ENCODE peak calls at places on chromosomes 3 and 15, in ten cellular contexts. S is adrenal gland; T is uterus; A is MM.1S; Y is neural progenitor cell; E is heart left ventricle; V is psoas muscle; F is Peyer's patch; W is CD8-positive, alpha-beta memory T cell; X is WERI-Rb-1. U is an unnamed sample. For H3K9me3, the result is how much of the 10 kb centered on the place peaks cover.

GRCh38 chr15:56472278-56472677 is 7.3 kb upstream of the MNS1 start:
- DNase-seq in A (no peak), E (no peak), V (no peak), X (no peak), W (no peak), S (no peak), Y (no peak), T (no peak), F (no peak), U (no peak)

GRCh38 chr3:62876064-62876463 is 848 bp upstream of the CADPS start:
- DNase-seq in W (no peak), A (peak), X (peak), S (peak), V (peak), Y (peak), E (peak), F (peak), T (no peak), U (peak)

GRCh38 chr3:47611577-47611976 is 32.9 kb upstream of the CSPG5 start:
- DNase-seq in W (no peak), Y (no peak), T (no peak), A (no peak), V (no peak), E (no peak), S (no peak), X (no peak), F (no peak), U (no peak)

GRCh38 chr3:28504945-28505344 is 156.3 kb upstream of the AZI2 start:
- DNase-seq in Y (peak), A (no peak), S (no peak), W (no peak), F (no peak), V (no peak), X (no peak), E (no peak), T (no peak), U (no peak)

GRCh38 chr3:156172536-156172935 is 52.2 kb downstream of the KCNAB1 start:
- DNase-seq in X (no peak), E (no peak), V (no peak), W (no peak), Y (no peak), T (no peak), F (no peak), A (no peak), S (no peak), U (no peak)

GRCh38 chr3:43644443-43644842 is 22.6 kb upstream of the ANO10 start:
- DNase-seq in W (no peak), T (no peak), Y (no peak), V (no peak), A (no peak), X (no peak), E (no peak), F (no peak), S (no peak), U (no peak)

GRCh38 chr15:36832792-36833191 is 253.4 kb downstream of the CDIN1 start:
- DNase-seq in V (no peak), X (no peak), S (no peak), Y (no peak), E (no peak), F (no peak), W (no peak), T (no peak), A (no peak), U (no peak)

GRCh38 chr3:105933871-105934270 is 65.1 kb upstream of the CBLB start:
- DNase-seq in V (no peak), F (no peak), T (no peak), S (peak), A (no peak), E (no peak), X (no peak), W (no peak), Y (no peak), U (no peak)

GRCh38 chr15:95459288-95459687 is 871.2 kb upstream of the NR2F2 start:
- DNase-seq in W (no peak), E (no peak), F (no peak), A (no peak), V (no peak), S (no peak), X (no peak), T (no peak), Y (no peak), U (no peak)

GRCh38 chr3:196604548-196604947 is 34.9 kb upstream of the NRROS start:
- DNase-seq in S (no peak), T (no peak), V (no peak), F (no peak), E (no peak), Y (no peak), A (no peak), X (no peak), W (no peak), U (no peak)

GRCh38 chr3:62149962-62150361 is 223.4 kb downstream of the FEZF2 start:
- DNase-seq in V (peak), A (no peak), F (no peak), W (no peak), S (peak), E (peak), T (no peak), Y (no peak), X (no peak), U (no peak)

GRCh38 chr15:82936966-82937647 is 15.4 kb downstream of the HOMER2 start:
- DNase-seq in F (no peak), T (no peak), E (no peak), W (no peak), Y (no peak), A (no peak), V (peak), S (peak), X (no peak), U (peak)

GRCh38 chr3:35739181-35739809 is 100.0 kb downstream of the ARPP21 start:
- DNase-seq in F (no peak), X (no peak), Y (peak), W (no peak), E (no peak), T (no peak), V (no peak), S (no peak), A (no peak), U (no peak)

GRCh38 chr3:169323580-169324453 is 339.7 kb downstream of the MECOM start:
- DNase-seq in E (peak), F (no peak), X (no peak), A (no peak), V (no peak), S (no peak), Y (no peak), T (no peak), W (no peak), U (peak)

GRCh38 chr3:161275919-161276318 is 54.8 kb downstream of the NMD3 start:
- DNase-seq in T (no peak), A (no peak), V (no peak), W (no peak), E (no peak), F (peak), S (no peak), X (no peak), Y (no peak), U (no peak)

GRCh38 chr3:127959873-127960272 is 44.8 kb downstream of the KBTBD12 start:
- DNase-seq in X (peak), Y (peak), A (no peak), T (no peak), V (no peak), W (no peak), F (no peak), S (peak), E (peak), U (peak)

GRCh38 chr3:11954312-11954934 is 49.8 kb upstream of the SYN2 start:
- DNase-seq in T (peak), F (peak), Y (no peak), X (no peak), A (no peak), W (no peak), E (no peak), S (no peak), V (no peak), U (no peak)

GRCh38 chr15:70783610-70784021 is 20.3 kb upstream of the UACA start:
- DNase-seq in Y (no peak), W (no peak), X (peak), F (peak), T (no peak), A (no peak), E (no peak), S (peak), V (no peak), U (peak)

GRCh38 chr15:90592144-90592887 is 62.6 kb downstream of the CRTC3 start:
- DNase-seq in S (no peak), F (no peak), E (no peak), Y (no peak), X (no peak), T (no peak), W (no peak), A (no peak), V (no peak), U (no peak)

GRCh38 chr3:195253981-195254432 is 17.0 kb downstream of the XXYLT1 start:
- DNase-seq in Y (no peak), E (no peak), F (no peak), W (no peak), X (peak), T (peak), S (no peak), V (no peak), A (no peak), U (no peak)

GRCh38 chr3:72379500-72380187 is 468.6 kb downstream of the SHQ1 start:
- DNase-seq in E (no peak), Y (peak), F (no peak), V (no peak), S (no peak), T (no peak), W (no peak), A (no peak), X (no peak), U (no peak)

GRCh38 chr15:59326856-59327255 is 45.8 kb downstream of the MYO1E start:
- DNase-seq in E (no peak), T (no peak), A (no peak), Y (no peak), F (no peak), V (no peak), X (no peak), W (no peak), S (no peak), U (no peak)

GRCh38 chr15:59327942-59328341 is 44.7 kb downstream of the MYO1E start:
- DNase-seq in A (no peak), W (no peak), X (no peak), S (no peak), E (no peak), V (no peak), F (no peak), Y (no peak), T (no peak), U (no peak)

GRCh38 chr15:59329570-59330350 is 42.9 kb downstream of the MYO1E start:
- DNase-seq in S (no peak), T (no peak), A (no peak), E (no peak), F (no peak), Y (no peak), W (no peak), V (no peak), X (no peak), U (peak)

GRCh38 chr15:59330649-59331048 is 42.0 kb downstream of the MYO1E start:
- DNase-seq in E (no peak), S (no peak), F (no peak), W (no peak), X (no peak), V (no peak), Y (no peak), A (no peak), T (no peak), U (no peak)

DNA sequence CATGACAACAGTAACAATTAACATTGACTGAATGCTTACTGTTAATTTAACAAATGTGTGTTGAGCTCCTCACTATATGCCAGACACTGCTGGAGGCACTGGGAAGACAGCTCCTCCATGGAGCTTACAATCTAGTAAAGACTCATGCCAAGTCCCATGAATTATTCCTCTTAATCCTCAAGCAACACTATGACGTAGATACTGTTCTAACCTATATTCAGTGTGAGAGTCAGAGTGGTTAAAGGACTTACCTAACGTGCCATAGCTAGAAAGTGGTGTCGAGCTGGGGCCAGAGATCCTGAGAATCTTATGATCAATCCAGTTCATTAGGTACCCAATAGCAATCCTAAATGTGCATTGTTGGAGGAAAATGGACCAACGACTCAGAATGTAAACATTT is 43.6 kb downstream of the MYO1E start:
- DNase-seq in S (no peak), T (no peak), A (no peak), V (no peak), F (no peak), E (no peak), W (no peak), Y (no peak), X (no peak), U (no peak)
- H3K4me3 ChIP-seq in S (no peak), T (no peak), A (no peak), V (no peak), F (no peak), E (no peak), W (no peak), Y (no peak), X (no peak), U (no peak)

GRCh38 chr15:47571241-47571640 is 146.1 kb upstream of the SEMA6D start:
- DNase-seq in A (no peak), E (no peak), S (no peak), X (no peak), T (no peak), W (no peak), Y (no peak), V (no peak), F (no peak), U (no peak)

GRCh38 chr15:47573673-47574072 is 143.6 kb upstream of the SEMA6D start:
- DNase-seq in X (no peak), A (no peak), S (no peak), Y (no peak), V (no peak), T (no peak), W (no peak), E (no peak), F (no peak), U (no peak)

GRCh38 chr15:47577476-47577875 is 139.8 kb upstream of the SEMA6D start:
- DNase-seq in T (no peak), S (no peak), Y (no peak), A (no peak), X (peak), W (no peak), F (no peak), E (no peak), V (no peak), U (no peak)

GRCh38 chr15:47582283-47582682 is 135.0 kb upstream of the SEMA6D start:
- DNase-seq in S (no peak), T (no peak), A (no peak), F (no peak), X (no peak), V (no peak), E (no peak), Y (peak), W (no peak), U (no peak)

GRCh38 chr15:47576921-47577474 is 140.3 kb upstream of the SEMA6D start:
- DNase-seq in F (no peak), E (no peak), Y (no peak), S (no peak), W (no peak), X (no peak), V (no peak), A (peak), T (no peak), U (no peak)
- H3K9me3 ChIP-seq in F (under half), E (under half), Y (under half), S (under half), W (under half), X (under half), V (under half), A (under half), T (under half), U (under half)

GRCh38 chr3:129440648-129441190 is 695 bp downstream of the IFT122 start:
- DNase-seq in E (no peak), S (no peak), A (peak), V (no peak), Y (no peak), F (no peak), X (no peak), W (no peak), T (no peak), U (no peak)

GRCh38 chr3:129442486-129442885 is 2.5 kb downstream of the IFT122 start:
- DNase-seq in W (no peak), S (no peak), Y (no peak), F (no peak), E (no peak), X (no peak), V (no peak), A (no peak), T (no peak), U (no peak)

GRCh38 chr3:129442947-129443346 is 2.9 kb downstream of the IFT122 start:
- DNase-seq in W (no peak), V (no peak), X (no peak), T (no peak), S (no peak), F (no peak), E (no peak), A (no peak), Y (no peak), U (no peak)

GRCh38 chr3:129441215-129441614 is 1.2 kb downstream of the IFT122 start:
- DNase-seq in V (no peak), S (no peak), T (no peak), X (no peak), W (no peak), A (no peak), F (no peak), Y (no peak), E (no peak), U (no peak)

GRCh38 chr3:129441782-129442181 is 1.8 kb downstream of the IFT122 start:
- DNase-seq in A (no peak), X (no peak), W (no peak), V (no peak), T (no peak), E (peak), S (no peak), Y (no peak), F (no peak), U (peak)
- H3K4me3 ChIP-seq in A (no peak), X (no peak), W (no peak), V (peak), T (no peak), E (no peak), S (no peak), Y (no peak), F (no peak), U (peak)

DNA sequence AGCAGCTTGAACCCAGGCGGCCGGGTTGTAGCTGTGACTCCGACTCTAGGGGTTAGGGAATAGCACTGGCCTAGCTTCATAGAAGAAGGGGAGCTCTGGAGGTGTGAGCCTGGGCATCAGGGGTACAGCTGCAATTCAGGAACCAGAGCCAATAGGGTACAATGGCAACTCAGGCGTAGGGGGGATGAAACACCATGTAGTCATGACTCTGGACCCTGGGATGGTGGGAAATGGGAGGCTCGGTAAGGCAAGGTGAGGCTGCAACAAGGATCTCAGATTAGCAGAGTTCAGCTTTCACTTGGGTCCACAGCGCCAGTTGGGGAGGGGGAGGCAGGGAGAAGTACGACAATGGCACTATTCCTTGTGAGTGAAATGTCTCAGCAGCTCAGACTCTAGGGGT is 210.2 kb upstream of the LYSMD4 start:
- DNase-seq in X (no peak), A (no peak), V (no peak), Y (no peak), F (no peak), W (no peak), E (no peak), S (no peak), T (no peak), U (no peak)
- H3K9me3 ChIP-seq in X (under half), A (under half), V (under half), Y (under half), F (under half), W (under half), E (under half), S (under half), T (under half), U (under half)

DNA sequence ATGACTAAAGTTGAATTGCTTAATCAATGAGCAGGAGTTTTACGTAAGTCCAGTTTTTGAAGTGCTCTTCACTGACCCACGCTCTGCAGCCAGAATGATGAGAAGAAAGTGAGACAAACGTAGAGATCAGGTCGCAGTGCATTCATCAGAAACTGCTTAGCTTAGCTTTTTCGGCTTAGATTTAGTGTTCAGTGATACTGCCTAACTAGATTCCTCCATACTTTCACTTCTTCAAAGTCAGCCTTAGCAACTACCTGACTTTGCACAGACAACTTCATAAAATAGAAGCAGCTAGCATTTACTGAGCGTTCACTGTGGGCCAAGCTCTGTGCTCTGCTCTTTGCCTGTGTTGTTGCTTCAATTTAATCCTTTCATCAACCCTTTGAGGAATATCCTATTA is 116.1 kb downstream of the KCNH8 start:
- DNase-seq in X (no peak), A (peak), S (no peak), T (no peak), W (no peak), F (no peak), E (no peak), Y (no peak), V (no peak), U (no peak)
- H3K4me3 ChIP-seq in X (no peak), A (peak), S (no peak), T (no peak), W (no peak), F (no peak), E (no peak), Y (no peak), V (no peak), U (no peak)

U was measured in MG63.